ENCODE peak calls at places on chromosomes 5 and 9, in nine cellular contexts. One of them, this sample, is unnamed.

GRCh38 chr5:179166886-179167841 is 107.0 kb downstream of the ZNF354C start:
- DNase-seq in T47D: peak
- DNase-seq in effector CD4-positive, alpha-beta T cell: peak
- DNase-seq in HuH-7.5: peak
- DNase-seq in adipocyte: peak
- DNase-seq in CD4-positive, alpha-beta T cell: peak
- DNase-seq in nucleus accumbens: peak
- DNase-seq in AG09319: peak
- DNase-seq in AG09309: no peak
- DNase-seq in this sample: peak

GRCh38 chr9:127184641-127185040 is 62.2 kb upstream of the ANGPTL2 start:
- DNase-seq in T47D: no peak
- DNase-seq in effector CD4-positive, alpha-beta T cell: no peak
- DNase-seq in HuH-7.5: no peak
- DNase-seq in adipocyte: no peak
- DNase-seq in CD4-positive, alpha-beta T cell: no peak
- DNase-seq in nucleus accumbens: no peak
- DNase-seq in AG09319: no peak
- DNase-seq in AG09309: no peak
- DNase-seq in this sample: no peak

GRCh38 chr5:136891601-136892000 is 526.3 kb upstream of the TRPC7 start:
- DNase-seq in T47D: no peak
- DNase-seq in effector CD4-positive, alpha-beta T cell: no peak
- DNase-seq in HuH-7.5: no peak
- DNase-seq in adipocyte: no peak
- DNase-seq in CD4-positive, alpha-beta T cell: no peak
- DNase-seq in nucleus accumbens: no peak
- DNase-seq in AG09319: no peak
- DNase-seq in AG09309: no peak
- DNase-seq in this sample: no peak

GRCh38 chr5:140038373-140038957 is 4.6 kb downstream of the NRG2 start:
- DNase-seq in T47D: no peak
- DNase-seq in effector CD4-positive, alpha-beta T cell: no peak
- DNase-seq in HuH-7.5: no peak
- DNase-seq in adipocyte: peak
- DNase-seq in CD4-positive, alpha-beta T cell: no peak
- DNase-seq in nucleus accumbens: no peak
- DNase-seq in AG09319: no peak
- DNase-seq in AG09309: no peak
- DNase-seq in this sample: no peak

GRCh38 chr5:177086918-177087706 is 397 bp downstream of the FGFR4 start:
- DNase-seq in T47D: peak
- DNase-seq in effector CD4-positive, alpha-beta T cell: peak
- DNase-seq in HuH-7.5: peak
- DNase-seq in adipocyte: peak
- DNase-seq in CD4-positive, alpha-beta T cell: peak
- DNase-seq in nucleus accumbens: no peak
- DNase-seq in AG09319: no peak
- DNase-seq in AG09309: no peak
- DNase-seq in this sample: peak

GRCh38 chr9:137690939-137691647 is 72.3 kb downstream of the EHMT1 start:
- DNase-seq in T47D: no peak
- DNase-seq in effector CD4-positive, alpha-beta T cell: no peak
- DNase-seq in HuH-7.5: no peak
- DNase-seq in adipocyte: no peak
- DNase-seq in CD4-positive, alpha-beta T cell: no peak
- DNase-seq in nucleus accumbens: no peak
- DNase-seq in AG09319: no peak
- DNase-seq in AG09309: no peak
- DNase-seq in this sample: no peak

GRCh38 chr5:176732306-176732705 is 78.1 kb upstream of the UNC5A start:
- DNase-seq in T47D: no peak
- DNase-seq in effector CD4-positive, alpha-beta T cell: no peak
- DNase-seq in HuH-7.5: no peak
- DNase-seq in adipocyte: no peak
- DNase-seq in CD4-positive, alpha-beta T cell: no peak
- DNase-seq in nucleus accumbens: no peak
- DNase-seq in AG09319: no peak
- DNase-seq in AG09309: no peak
- DNase-seq in this sample: no peak

GRCh38 chr9:995192-995591 is 18.7 kb downstream of the DMRT3 start:
- DNase-seq in T47D: no peak
- DNase-seq in effector CD4-positive, alpha-beta T cell: no peak
- DNase-seq in HuH-7.5: no peak
- DNase-seq in adipocyte: no peak
- DNase-seq in CD4-positive, alpha-beta T cell: no peak
- DNase-seq in nucleus accumbens: no peak
- DNase-seq in AG09319: no peak
- DNase-seq in AG09309: no peak
- DNase-seq in this sample: no peak

GRCh38 chr5:170885779-170886178 is 24.0 kb downstream of the RANBP17 start:
- DNase-seq in T47D: no peak
- DNase-seq in effector CD4-positive, alpha-beta T cell: no peak
- DNase-seq in HuH-7.5: no peak
- DNase-seq in adipocyte: peak
- DNase-seq in CD4-positive, alpha-beta T cell: no peak
- DNase-seq in nucleus accumbens: no peak
- DNase-seq in AG09319: no peak
- DNase-seq in AG09309: no peak
- DNase-seq in this sample: no peak

GRCh38 chr5:123881791-123882244 is 369.8 kb downstream of the CSNK1G3 start:
- DNase-seq in T47D: no peak
- DNase-seq in effector CD4-positive, alpha-beta T cell: no peak
- DNase-seq in HuH-7.5: no peak
- DNase-seq in adipocyte: peak
- DNase-seq in CD4-positive, alpha-beta T cell: no peak
- DNase-seq in nucleus accumbens: no peak
- DNase-seq in AG09319: no peak
- DNase-seq in AG09309: no peak
- DNase-seq in this sample: no peak

GRCh38 chr5:177402271-177403043 is 2.0 kb upstream of the PFN3 start:
- DNase-seq in T47D: peak
- DNase-seq in effector CD4-positive, alpha-beta T cell: peak
- DNase-seq in HuH-7.5: peak
- DNase-seq in adipocyte: peak
- DNase-seq in CD4-positive, alpha-beta T cell: peak
- DNase-seq in nucleus accumbens: peak
- DNase-seq in AG09319: no peak
- DNase-seq in AG09309: no peak
- DNase-seq in this sample: peak

GRCh38 chr5:115069087-115069968 is 100.4 kb downstream of the TRIM36 start:
- DNase-seq in T47D: peak
- DNase-seq in effector CD4-positive, alpha-beta T cell: no peak
- DNase-seq in HuH-7.5: peak
- DNase-seq in adipocyte: peak
- DNase-seq in CD4-positive, alpha-beta T cell: no peak
- DNase-seq in nucleus accumbens: peak
- DNase-seq in AG09319: no peak
- DNase-seq in AG09309: peak
- DNase-seq in this sample: no peak

GRCh38 chr9:100472725-100473261 is at the start of gene TMEFF1:
- DNase-seq in T47D: no peak
- DNase-seq in effector CD4-positive, alpha-beta T cell: peak
- DNase-seq in HuH-7.5: peak
- DNase-seq in adipocyte: peak
- DNase-seq in CD4-positive, alpha-beta T cell: peak
- DNase-seq in nucleus accumbens: peak
- DNase-seq in AG09319: no peak
- DNase-seq in AG09309: no peak
- DNase-seq in this sample: peak

GRCh38 chr5:10654566-10654965 is 90.7 kb downstream of the ANKRD33B start:
- DNase-seq in T47D: no peak
- DNase-seq in effector CD4-positive, alpha-beta T cell: no peak
- DNase-seq in HuH-7.5: no peak
- DNase-seq in adipocyte: no peak
- DNase-seq in CD4-positive, alpha-beta T cell: no peak
- DNase-seq in nucleus accumbens: no peak
- DNase-seq in AG09319: no peak
- DNase-seq in AG09309: no peak
- DNase-seq in this sample: no peak

GRCh38 chr5:1915316-1915715 is 32.6 kb upstream of the IRX4 start:
- DNase-seq in T47D: no peak
- DNase-seq in effector CD4-positive, alpha-beta T cell: no peak
- DNase-seq in HuH-7.5: no peak
- DNase-seq in adipocyte: no peak
- DNase-seq in CD4-positive, alpha-beta T cell: no peak
- DNase-seq in nucleus accumbens: no peak
- DNase-seq in AG09319: no peak
- DNase-seq in AG09309: no peak
- DNase-seq in this sample: no peak

GRCh38 chr9:107020040-107020530 is 157.1 kb downstream of the ZNF462 start:
- DNase-seq in T47D: peak
- DNase-seq in effector CD4-positive, alpha-beta T cell: no peak
- DNase-seq in HuH-7.5: no peak
- DNase-seq in adipocyte: peak
- DNase-seq in CD4-positive, alpha-beta T cell: no peak
- DNase-seq in nucleus accumbens: no peak
- DNase-seq in AG09319: peak
- DNase-seq in AG09309: peak
- DNase-seq in this sample: no peak